ENCODE peak calls at places on chromosomes 5 and 9, in five cellular contexts. Z is B cell; F is CD8-positive, alpha-beta T cell; G is BJ; J is keratinocyte. I is an unnamed sample.

GRCh38 chr9:127450170-127450830 is 906 bp downstream of the RPL12 start:
- DNase-seq in J (peak), F (no peak), Z (no peak), G (no peak), I (peak)

GRCh38 chr5:124754206-124754927 is 7.9 kb upstream of the ZNF608 start:
- DNase-seq in F (no peak), J (no peak), Z (no peak), G (no peak), I (no peak)

GRCh38 chr5:137856201-137856600 is 11.5 kb upstream of the MYOT start:
- DNase-seq in G (no peak), Z (no peak), F (no peak), J (no peak), I (no peak)

GRCh38 chr5:117093653-117094052 is 519.0 kb upstream of the SEMA6A start:
- DNase-seq in Z (no peak), J (no peak), F (no peak), G (no peak), I (no peak)

GRCh38 chr5:130616161-130616560 is 548.9 kb downstream of the HINT1 start:
- DNase-seq in G (no peak), Z (no peak), J (no peak), F (no peak), I (no peak)

GRCh38 chr9:88476491-88477271 is 58.3 kb upstream of the NXNL2 start:
- DNase-seq in F (no peak), J (no peak), Z (no peak), G (peak), I (no peak)

GRCh38 chr9:26975728-26976707 is 19.8 kb downstream of the IFT74 start:
- DNase-seq in G (no peak), J (no peak), Z (peak), F (no peak), I (no peak)

GRCh38 chr9:34233691-34234090 is 54.8 kb downstream of the UBAP1 start:
- DNase-seq in G (no peak), J (no peak), F (no peak), Z (no peak), I (no peak)

GRCh38 chr9:77807846-77808749 is 160.0 kb upstream of the GNA14 start:
- DNase-seq in G (no peak), F (no peak), Z (no peak), J (no peak), I (no peak)

GRCh38 chr9:16103613-16104012 is 550.8 kb downstream of the CCDC171 start:
- DNase-seq in J (no peak), G (no peak), Z (no peak), F (no peak), I (peak)

GRCh38 chr9:134175808-134176598 is 11.6 kb upstream of the RNU6ATAC start:
- DNase-seq in F (no peak), J (no peak), Z (no peak), G (no peak), I (peak)

DNA sequence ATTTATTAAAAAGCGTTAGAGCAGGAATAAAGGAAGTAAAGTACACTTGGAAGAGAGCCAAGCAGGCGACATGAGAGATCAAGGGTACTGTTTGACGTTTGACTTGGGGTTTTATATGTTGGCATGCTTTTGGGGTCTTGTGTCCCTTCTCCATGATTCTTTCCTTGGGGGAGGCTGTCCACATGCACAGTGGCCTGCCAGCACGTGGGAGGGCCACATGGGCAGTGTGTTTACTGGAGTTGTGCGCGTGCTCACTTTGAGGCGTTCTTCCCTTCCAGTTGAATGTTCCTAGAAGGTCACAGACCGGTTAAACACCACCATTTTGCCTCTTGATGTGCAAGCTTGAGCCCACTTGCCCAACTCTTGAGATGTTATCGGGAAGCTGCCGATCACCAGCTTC is 49.5 kb upstream of the ICE1 start:
- DNase-seq in G (no peak), Z (no peak), J (no peak), F (no peak), I (no peak)
- TF ChIP-seq CTCF in G (no peak), Z (no peak), J (no peak), F (no peak), I (no peak)

DNA sequence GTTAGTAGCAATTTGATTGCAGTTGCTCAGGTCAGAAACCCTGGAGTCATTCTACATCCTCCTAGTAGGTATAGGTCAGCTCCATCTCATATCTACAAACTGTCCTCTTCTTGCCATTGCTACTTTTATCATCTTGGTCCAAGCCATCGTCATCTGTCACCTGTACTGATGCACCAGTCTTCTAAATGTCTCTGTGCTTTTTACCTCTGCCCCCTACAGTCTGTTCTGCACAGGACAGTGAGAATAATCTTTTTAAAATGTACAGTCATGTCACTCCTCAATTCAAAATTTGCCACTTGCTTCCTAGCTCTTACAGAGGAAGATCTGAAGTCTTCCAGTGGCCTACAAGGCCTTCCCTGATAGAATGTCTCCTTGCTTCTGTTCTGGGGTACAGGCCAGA is 6.8 kb downstream of the NNT start:
- DNase-seq in F (no peak), G (no peak), J (no peak), Z (no peak), I (no peak)
- TF ChIP-seq CTCF in F (no peak), G (peak), J (peak), Z (peak), I (no peak)

GRCh38 chr5:163489055-163489744 is 16.2 kb upstream of the MAT2B start:
- DNase-seq in Z (no peak), G (no peak), J (no peak), F (no peak), I (no peak)

DNA sequence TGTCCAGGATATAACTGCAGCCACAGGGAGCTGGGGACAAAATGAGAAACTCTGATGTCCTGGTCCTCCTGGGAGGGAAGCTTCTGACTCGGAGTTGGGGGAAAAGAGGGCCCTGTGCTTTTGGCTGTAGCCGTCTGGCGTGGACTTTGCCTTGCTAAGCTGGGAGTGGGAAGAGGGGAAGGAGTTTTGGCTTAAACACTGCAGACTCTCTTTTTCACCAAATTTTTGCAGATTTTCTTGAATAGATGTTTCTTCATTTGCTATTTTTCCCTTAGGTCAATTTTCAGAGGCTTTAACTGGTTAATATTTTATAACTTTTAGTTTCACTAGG is 15.7 kb upstream of the MAT2B start:
- DNase-seq in Z (no peak), G (no peak), J (no peak), F (no peak), I (no peak)
- TF ChIP-seq CTCF in Z (no peak), G (no peak), J (no peak), F (no peak), I (no peak)

GRCh38 chr9:128881884-128882676 is at the start of the genes KYAT1 and LRRC8A:
- DNase-seq in F (peak), Z (peak), J (peak), G (peak), I (peak)
- TF ChIP-seq CTCF in F (no peak), Z (peak), J (no peak), G (no peak), I (peak)

GRCh38 chr9:17862081-17862480 is 283.2 kb downstream of the SH3GL2 start:
- DNase-seq in F (no peak), G (no peak), J (no peak), Z (no peak), I (no peak)

GRCh38 chr9:17859987-17860386 is 281.1 kb downstream of the SH3GL2 start:
- DNase-seq in J (no peak), F (no peak), G (no peak), Z (no peak), I (no peak)

GRCh38 chr9:17859228-17859627 is 280.4 kb downstream of the SH3GL2 start:
- DNase-seq in F (no peak), G (no peak), Z (no peak), J (no peak), I (no peak)

GRCh38 chr9:17863213-17863883 is 284.5 kb downstream of the SH3GL2 start:
- DNase-seq in Z (no peak), F (no peak), J (no peak), G (no peak), I (no peak)
- TF ChIP-seq CTCF in Z (no peak), F (no peak), J (no peak), G (no peak), I (no peak)

DNA sequence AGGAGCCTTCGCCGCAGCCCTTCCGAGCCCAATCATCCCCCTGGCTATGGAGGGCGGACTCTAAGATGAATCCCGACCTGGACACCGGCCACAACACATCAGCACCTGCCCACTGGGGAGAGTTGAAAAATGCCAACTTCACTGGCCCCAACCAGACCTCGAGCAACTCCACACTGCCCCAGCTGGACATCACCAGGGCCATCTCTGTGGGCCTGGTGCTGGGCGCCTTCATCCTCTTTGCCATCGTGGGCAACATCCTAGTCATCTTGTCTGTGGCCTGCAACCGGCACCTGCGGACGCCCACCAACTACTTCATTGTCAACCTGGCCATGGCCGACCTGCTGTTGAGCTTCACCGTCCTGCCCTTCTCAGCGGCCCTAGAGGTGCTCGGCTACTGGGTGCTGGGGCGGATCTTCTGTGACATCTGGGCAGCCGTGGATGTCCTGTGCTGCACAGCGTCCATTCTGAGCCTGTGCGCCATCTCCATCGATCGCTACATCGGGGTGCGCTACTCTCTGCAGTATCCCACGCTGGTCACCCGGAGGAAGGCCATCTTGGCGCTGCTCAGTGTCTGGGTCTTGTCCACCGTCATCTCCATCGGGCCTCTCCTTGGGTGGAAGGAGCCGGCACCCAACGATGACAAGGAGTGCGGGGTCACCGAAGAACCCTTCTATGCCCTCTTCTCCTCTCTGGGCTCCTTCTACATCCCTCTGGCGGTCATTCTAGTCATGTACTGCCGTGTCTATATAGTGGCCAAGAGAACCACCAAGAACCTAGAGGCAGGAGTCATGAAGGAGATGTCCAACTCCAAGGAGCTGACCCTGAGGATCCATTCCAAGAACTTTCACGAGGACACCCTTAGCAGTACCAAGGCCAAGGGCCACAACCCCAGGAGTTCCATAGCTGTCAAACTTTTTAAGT is 819 bp downstream of the ADRA1B start:
- DNase-seq in G (no peak), Z (no peak), F (no peak), J (no peak), I (no peak)
- TF ChIP-seq CTCF in G (peak), Z (no peak), F (no peak), J (no peak), I (no peak)

GRCh38 chr9:121745396-121745695 is 93.9 kb downstream of the DAB2IP start:
- DNase-seq in Z (no peak), G (no peak), F (no peak), J (no peak), I (no peak)

GRCh38 chr9:121744687-121745395 is 93.4 kb downstream of the DAB2IP start:
- DNase-seq in Z (no peak), J (no peak), G (no peak), F (no peak), I (no peak)

GRCh38 chr9:121742923-121743322 is 91.5 kb downstream of the DAB2IP start:
- DNase-seq in F (no peak), Z (no peak), J (no peak), G (no peak), I (no peak)

GRCh38 chr9:121743441-121744001 is 92.1 kb downstream of the DAB2IP start:
- DNase-seq in Z (no peak), F (no peak), J (no peak), G (peak), I (peak)

DNA sequence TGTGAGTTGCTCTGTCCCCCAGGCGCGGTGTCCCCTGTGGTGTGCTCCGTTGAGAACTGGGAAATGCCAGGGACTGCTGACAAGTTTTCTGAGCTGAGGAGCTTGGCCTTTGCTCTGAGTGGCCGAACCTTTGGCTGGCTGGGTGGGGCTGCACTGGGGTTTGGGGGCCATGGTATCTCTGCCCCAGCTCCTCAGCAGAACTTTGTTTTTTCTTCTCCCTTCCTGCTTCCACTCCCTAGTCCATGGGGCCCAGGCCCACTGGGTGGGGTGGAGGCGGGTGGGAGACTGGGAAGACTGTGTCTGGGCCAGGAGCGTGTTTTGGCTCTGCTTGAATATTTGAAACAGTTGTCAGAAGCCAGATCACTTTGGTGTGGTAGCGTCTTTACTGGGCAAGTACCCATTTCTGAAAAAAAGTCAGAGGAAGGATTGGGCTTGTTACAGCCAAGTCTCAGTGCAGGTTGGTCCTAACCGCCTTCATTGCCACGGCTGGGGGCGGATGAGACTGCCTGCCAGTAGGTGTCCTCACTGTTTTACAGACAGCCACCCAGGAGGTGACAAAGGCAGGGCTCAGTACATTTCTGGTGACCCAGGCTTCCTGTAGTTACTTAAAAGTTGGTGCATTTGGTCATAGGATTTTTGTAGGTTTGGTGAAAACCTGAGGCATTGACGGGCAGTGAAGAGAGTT is 92.7 kb downstream of the DAB2IP start:
- DNase-seq in J (no peak), Z (peak), G (no peak), F (peak), I (peak)
- TF ChIP-seq CTCF in J (peak), Z (peak), G (peak), F (peak), I (peak)

I was measured in ovary.